ENCODE peak calls at places on chromosomes 3 and 15, in eight cellular contexts. I, M, R, V, H, J, W and T are unnamed samples. For H4K20me1 and H3K4me1, the result is how much of the 10 kb centered on the place peaks cover.

GRCh38 chr3:171753665-171754408 is 56.4 kb downstream of the PLD1 start:
- DNase-seq in H (peak), W (no peak), I (no peak), J (no peak), R (no peak), M (no peak), V (peak), T (no peak)

GRCh38 chr3:131393868-131394267 is 12.3 kb downstream of the NUDT16 start:
- DNase-seq in W (no peak), J (no peak), V (no peak), R (no peak), M (no peak), I (no peak), H (peak), T (no peak)

GRCh38 chr15:81886586-81886985 is 159.2 kb downstream of the MEX3B start:
- DNase-seq in I (no peak), J (no peak), V (peak), R (no peak), H (no peak), W (no peak), M (no peak), T (no peak)

GRCh38 chr3:60431599-60431958 is 819.7 kb downstream of the FHIT start:
- DNase-seq in J (peak), V (peak), I (no peak), H (peak), M (peak), W (peak), R (no peak), T (no peak)

GRCh38 chr15:64893481-64894394 is 18.0 kb upstream of the ANKDD1A start:
- DNase-seq in W (peak), J (peak), M (peak), I (peak), R (peak), H (peak), V (peak), T (peak)

GRCh38 chr3:153599685-153600084 is 437.7 kb downstream of the RAP2B start:
- DNase-seq in W (peak), J (no peak), R (no peak), I (peak), V (peak), M (no peak), H (peak), T (peak)

GRCh38 chr3:42094992-42095391 is 3.8 kb downstream of the TRAK1 start:
- DNase-seq in J (no peak), I (no peak), V (no peak), M (no peak), W (no peak), R (no peak), H (no peak), T (no peak)

GRCh38 chr3:187909871-187910270 is 164.6 kb upstream of the BCL6 start:
- DNase-seq in J (no peak), R (no peak), V (peak), I (no peak), W (no peak), H (peak), M (no peak), T (no peak)

GRCh38 chr3:128473180-128473519 is 6.5 kb upstream of the DNAJB8 start:
- DNase-seq in W (no peak), J (no peak), M (no peak), V (no peak), H (no peak), I (no peak), R (no peak), T (no peak)

GRCh38 chr3:150787741-150788370 is 24.9 kb upstream of the SIAH2 start:
- DNase-seq in H (peak), M (no peak), J (peak), I (peak), R (no peak), V (peak), W (peak), T (no peak)

GRCh38 chr3:100045696-100046095 is 68.6 kb downstream of the FILIP1L start:
- DNase-seq in I (no peak), M (peak), H (peak), V (peak), R (no peak), W (peak), J (peak), T (no peak)

GRCh38 chr15:40239671-40240618 is 1.1 kb downstream of the PAK6 start:
- DNase-seq in M (no peak), H (no peak), I (no peak), J (peak), W (peak), V (no peak), R (no peak), T (no peak)

GRCh38 chr3:4716731-4717362 is 223.7 kb downstream of the ITPR1 start:
- DNase-seq in M (no peak), R (no peak), I (no peak), W (peak), H (peak), J (no peak), V (peak), T (no peak)

GRCh38 chr3:195253981-195254432 is 17.0 kb downstream of the XXYLT1 start:
- DNase-seq in H (no peak), W (no peak), I (no peak), R (no peak), V (no peak), M (no peak), J (no peak), T (no peak)

GRCh38 chr3:16319307-16319706 is 54.3 kb downstream of the OXNAD1 start:
- DNase-seq in M (no peak), I (no peak), W (peak), J (peak), R (no peak), V (no peak), H (no peak), T (no peak)

GRCh38 chr15:37014137-37014536 is 86.2 kb downstream of the MEIS2 start:
- DNase-seq in R (no peak), M (no peak), H (peak), I (no peak), W (no peak), J (no peak), V (peak), T (no peak)

GRCh38 chr3:44355634-44356033 is 17.1 kb downstream of the TCAIM start:
- DNase-seq in W (peak), R (no peak), M (no peak), H (peak), I (peak), J (no peak), V (peak), T (no peak)

GRCh38 chr3:142489572-142490323 is 41.9 kb upstream of the XRN1 start:
- DNase-seq in W (peak), M (no peak), R (no peak), I (peak), H (no peak), J (no peak), V (no peak), T (no peak)

GRCh38 chr15:78364233-78364632 is 24.1 kb downstream of the CRABP1 start:
- DNase-seq in I (no peak), H (peak), V (no peak), J (no peak), R (no peak), M (no peak), W (no peak), T (no peak)

GRCh38 chr15:39942101-39942752 is 8.3 kb downstream of the EIF2AK4 start:
- DNase-seq in W (peak), J (peak), R (no peak), V (peak), M (no peak), I (no peak), H (peak), T (no peak)

GRCh38 chr3:80192871-80193270 is 425.1 kb upstream of the ROBO1 start:
- DNase-seq in J (no peak), V (peak), I (peak), R (no peak), W (peak), M (no peak), H (no peak), T (peak)

GRCh38 chr3:170278632-170279031 is 56.4 kb downstream of the PRKCI start:
- DNase-seq in V (no peak), I (no peak), W (no peak), M (no peak), J (no peak), R (no peak), H (no peak), T (no peak)

GRCh38 chr3:12230406-12230805 is 58.5 kb upstream of the PPARG start:
- DNase-seq in R (no peak), W (peak), V (no peak), I (no peak), H (no peak), M (no peak), J (no peak), T (peak)

GRCh38 chr3:152196782-152197181 is 71.9 kb upstream of the MBNL1 start:
- DNase-seq in I (no peak), W (no peak), J (no peak), R (no peak), M (no peak), V (no peak), H (no peak), T (no peak)

GRCh38 chr3:113658107-113658506 is 38.3 kb downstream of the USF3 start:
- DNase-seq in V (no peak), W (no peak), I (no peak), R (no peak), M (no peak), J (no peak), H (no peak), T (no peak)

GRCh38 chr3:128269796-128270195 is 116.5 kb downstream of the EEFSEC start:
- DNase-seq in W (no peak), R (no peak), J (no peak), I (no peak), V (no peak), H (no peak), M (no peak), T (no peak)

DNA sequence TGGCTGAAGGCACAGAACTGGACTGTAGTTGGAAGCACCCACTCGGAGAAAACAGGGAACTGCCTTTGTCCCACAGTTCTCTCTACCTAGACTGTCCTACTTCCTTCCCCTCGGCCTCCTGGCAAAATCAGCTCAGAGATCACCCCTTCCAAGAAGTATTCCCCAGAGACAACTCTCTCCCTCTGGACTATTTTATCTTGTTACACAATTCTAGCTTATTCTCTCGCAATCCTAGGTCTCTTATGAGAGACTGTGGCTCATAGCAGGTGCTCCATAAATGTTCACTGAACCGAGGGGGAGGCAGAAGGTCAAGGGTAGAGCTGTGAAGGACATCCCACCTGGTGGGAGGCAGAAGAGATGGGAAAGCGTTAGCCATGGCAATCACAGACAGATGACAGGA is 10.6 kb downstream of the HEG1 start:
- DNase-seq in J (no peak), H (peak), R (no peak), I (no peak), M (no peak), W (no peak), V (no peak), T (no peak)
- H4K20me1 ChIP-seq in J (under half), H (under half), R (under half), I (under half), M (under half), W (under half), V (under half), T (under half)

GRCh38 chr15:98684995-98685525 is 36.7 kb downstream of the IGF1R start:
- DNase-seq in I (no peak), H (peak), W (no peak), V (peak), R (no peak), M (no peak), J (no peak), T (no peak)

GRCh38 chr15:98686983-98687382 is 38.6 kb downstream of the IGF1R start:
- DNase-seq in M (no peak), H (no peak), I (no peak), R (no peak), W (no peak), V (no peak), J (no peak), T (no peak)

GRCh38 chr15:98692213-98692612 is 43.9 kb downstream of the IGF1R start:
- DNase-seq in I (no peak), V (no peak), H (no peak), M (no peak), R (no peak), W (no peak), J (no peak), T (no peak)

GRCh38 chr15:98690272-98690671 is 41.9 kb downstream of the IGF1R start:
- DNase-seq in J (no peak), R (no peak), I (no peak), V (no peak), M (no peak), H (no peak), W (no peak), T (no peak)

GRCh38 chr15:98689431-98689861 is 41.1 kb downstream of the IGF1R start:
- DNase-seq in I (no peak), R (no peak), H (peak), V (peak), J (no peak), M (no peak), W (peak), T (peak)
- H3K4me1 ChIP-seq in I (under half), R (under half), H (under half), V (under half), J (half or more), M (under half), W (under half), T (under half)

GRCh38 chr3:6861989-6862879 is 1.3 kb downstream of the GRM7 start:
- DNase-seq in M (no peak), H (no peak), I (no peak), R (no peak), W (no peak), J (no peak), V (no peak), T (no peak)
- TF ChIP-seq EZH2 in M (peak), H (no peak), I (no peak), R (no peak), W (no peak), J (no peak), V (no peak), T (no peak)

GRCh38 chr3:46962990-46963389 is 13.6 kb downstream of the CCDC12 start:
- DNase-seq in M (no peak), R (no peak), H (no peak), J (no peak), V (no peak), I (no peak), W (peak), T (peak)

GRCh38 chr3:46965151-46965550 is 11.4 kb downstream of the CCDC12 start:
- DNase-seq in I (no peak), W (peak), R (no peak), M (no peak), J (no peak), V (no peak), H (no peak), T (no peak)

GRCh38 chr3:46968783-46969428 is 7.6 kb downstream of the CCDC12 start:
- DNase-seq in M (no peak), H (no peak), I (no peak), R (no peak), W (no peak), V (no peak), J (no peak), T (no peak)

GRCh38 chr3:46970391-46971091 is 6.0 kb downstream of the CCDC12 start:
- DNase-seq in M (no peak), V (no peak), W (no peak), H (peak), J (no peak), R (no peak), I (no peak), T (no peak)

DNA sequence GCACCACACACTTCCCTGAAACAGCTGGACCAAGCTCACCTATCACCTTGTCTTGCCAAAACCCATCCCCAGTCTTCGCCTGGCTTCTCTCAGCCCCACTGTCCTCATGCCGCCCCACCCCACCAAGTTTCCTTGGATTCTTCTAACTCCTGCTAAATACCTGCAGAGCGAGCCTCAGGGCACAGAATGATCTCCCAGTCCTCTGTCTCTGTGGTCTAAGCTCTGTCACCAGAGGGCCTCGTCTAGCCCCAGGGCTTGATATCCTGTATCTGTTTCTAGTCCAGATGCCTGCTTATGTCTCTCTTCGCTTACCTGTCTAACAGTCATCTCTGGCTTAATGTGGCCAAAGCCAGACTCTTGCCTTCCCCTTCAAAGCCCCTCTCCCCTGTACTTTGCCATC is 9.7 kb downstream of the CCDC12 start:
- DNase-seq in W (peak), I (no peak), H (no peak), M (no peak), R (no peak), J (no peak), V (no peak), T (no peak)
- H4K20me1 ChIP-seq in W (half or more), I (under half), H (under half), M (under half), R (under half), J (half or more), V (under half), T (half or more)

DNA sequence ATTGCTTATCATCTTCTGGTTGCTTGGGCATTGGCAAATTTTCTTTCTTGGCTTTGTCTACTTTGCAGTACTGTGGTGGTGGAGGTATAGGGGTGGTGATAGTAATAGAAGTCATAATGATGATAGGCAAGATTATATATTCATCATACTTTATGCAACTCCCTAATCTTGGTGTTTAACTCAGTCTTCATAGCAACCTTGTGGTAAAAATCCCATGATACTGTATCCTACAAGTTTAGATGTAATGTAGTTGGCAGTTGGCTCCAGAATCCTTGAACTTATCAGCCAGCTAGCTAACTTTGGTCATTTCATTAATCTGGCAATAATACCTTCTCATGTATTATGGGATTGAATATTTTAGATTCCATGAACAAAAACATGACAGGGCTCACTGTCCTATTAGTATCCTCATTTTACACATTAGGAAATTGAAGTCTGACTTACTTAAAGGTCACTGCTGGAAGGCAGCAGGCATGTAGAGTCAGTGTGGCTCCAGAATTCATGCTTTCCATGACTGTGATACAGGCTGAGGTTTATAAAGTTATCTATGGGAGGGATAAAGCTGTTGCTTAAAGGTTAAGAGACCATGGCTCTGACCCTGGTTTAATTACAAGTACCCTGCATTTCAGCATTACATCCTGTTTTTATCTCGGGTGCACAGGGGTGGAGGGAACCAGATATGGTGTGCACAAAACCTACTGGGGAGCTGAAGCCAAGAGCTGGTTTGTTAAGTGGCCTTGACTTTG is 33.3 kb downstream of the RBMS3 start:
- DNase-seq in V (no peak), W (no peak), J (no peak), I (peak), R (no peak), M (no peak), H (no peak), T (no peak)
- H3K4me1 ChIP-seq in V (under half), W (under half), J (under half), I (under half), R (under half), M (under half), H (under half), T (under half)

DNA sequence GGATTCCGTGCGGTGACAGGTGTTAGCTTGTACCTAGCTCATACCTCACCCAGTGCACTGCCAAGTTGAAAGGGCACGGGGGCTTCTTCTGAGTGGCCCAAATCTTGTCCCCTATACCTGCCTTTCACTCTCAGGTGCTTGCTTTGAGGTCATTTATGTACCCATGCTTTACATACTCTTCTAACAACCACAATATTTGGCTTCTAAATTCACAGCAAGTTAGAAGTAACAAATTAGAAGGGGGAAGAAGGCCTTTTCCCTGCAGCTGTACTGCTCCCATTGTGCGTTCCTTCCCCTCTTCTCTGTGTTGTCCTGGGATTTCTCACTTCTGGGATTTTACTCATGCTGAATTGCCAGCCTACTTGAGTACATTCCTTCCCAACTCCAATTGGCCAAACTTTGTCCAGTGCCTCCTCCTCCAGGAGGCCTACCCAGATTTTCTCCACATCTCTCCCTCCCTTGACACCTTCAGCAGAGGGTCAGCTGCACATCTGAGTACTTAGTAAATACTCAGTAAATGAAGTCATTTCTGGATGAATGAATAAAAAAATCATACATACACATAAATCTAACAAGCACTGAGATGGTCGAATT is 66.5 kb upstream of the POLG start:
- DNase-seq in H (no peak), I (no peak), W (no peak), R (no peak), V (no peak), J (no peak), M (no peak), T (no peak)
- TF ChIP-seq EZH2 in H (peak), I (peak), W (no peak), R (no peak), V (no peak), J (peak), M (peak), T (no peak)

DNA sequence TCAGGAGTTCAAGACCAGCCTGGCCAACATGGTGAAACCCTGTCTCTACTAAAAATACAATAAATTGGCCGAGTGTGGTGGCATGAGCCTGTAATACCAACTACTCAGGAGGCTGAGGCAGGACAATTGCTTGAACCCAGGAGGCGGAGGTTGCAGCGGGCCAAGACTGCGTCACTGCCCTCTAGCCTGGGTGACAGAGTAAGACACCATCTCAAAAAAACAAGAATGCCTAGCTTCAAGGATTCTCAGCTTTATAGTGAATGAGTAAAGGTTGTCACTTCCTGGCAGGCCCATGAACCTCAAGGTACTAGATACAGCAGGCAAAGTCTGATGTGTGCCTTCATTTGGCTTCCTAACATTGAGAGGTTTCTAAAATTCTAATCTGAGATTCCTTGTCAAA is 14.4 kb downstream of the THOC7 start:
- DNase-seq in J (peak), R (no peak), V (no peak), I (no peak), H (no peak), W (no peak), M (no peak), T (no peak)
- H4K20me1 ChIP-seq in J (under half), R (under half), V (under half), I (under half), H (under half), W (under half), M (under half), T (under half)